ENCODE peak calls at places on chromosomes 1 and 21, in nine cellular contexts. One of them, this sample, is unnamed.

GRCh38 chr1:159923203-159924024 is 1.9 kb downstream of the TAGLN2 start:
- DNase-seq in breast epithelium: peak
- DNase-seq in CD8-positive, alpha-beta memory T cell: peak
- DNase-seq in AG20443: peak
- DNase-seq in Right ventricle myocardium superior: peak
- DNase-seq in A172: peak
- DNase-seq in smooth muscle cell of the brain vasculature: no peak
- DNase-seq in EL: peak
- DNase-seq in RPMI7951: peak
- DNase-seq in this sample: no peak

GRCh38 chr1:40783001-40783905 is at the start of gene KCNQ4:
- DNase-seq in breast epithelium: peak
- DNase-seq in CD8-positive, alpha-beta memory T cell: no peak
- DNase-seq in AG20443: peak
- DNase-seq in Right ventricle myocardium superior: peak
- DNase-seq in A172: no peak
- DNase-seq in smooth muscle cell of the brain vasculature: no peak
- DNase-seq in EL: peak
- DNase-seq in RPMI7951: no peak
- DNase-seq in this sample: no peak

GRCh38 chr1:158930504-158930903 is 848 bp upstream of the PYHIN1 start:
- DNase-seq in breast epithelium: no peak
- DNase-seq in CD8-positive, alpha-beta memory T cell: peak
- DNase-seq in AG20443: no peak
- DNase-seq in Right ventricle myocardium superior: no peak
- DNase-seq in A172: no peak
- DNase-seq in smooth muscle cell of the brain vasculature: no peak
- DNase-seq in EL: no peak
- DNase-seq in RPMI7951: no peak
- DNase-seq in this sample: no peak

GRCh38 chr1:97095764-97096163 is 374.2 kb downstream of the PTBP2 start:
- DNase-seq in breast epithelium: no peak
- DNase-seq in CD8-positive, alpha-beta memory T cell: no peak
- DNase-seq in AG20443: no peak
- DNase-seq in Right ventricle myocardium superior: no peak
- DNase-seq in A172: no peak
- DNase-seq in smooth muscle cell of the brain vasculature: no peak
- DNase-seq in EL: no peak
- DNase-seq in RPMI7951: peak
- DNase-seq in this sample: no peak

GRCh38 chr1:233172201-233172600 is 123.3 kb downstream of the PCNX2 start:
- DNase-seq in breast epithelium: no peak
- DNase-seq in CD8-positive, alpha-beta memory T cell: no peak
- DNase-seq in AG20443: no peak
- DNase-seq in Right ventricle myocardium superior: no peak
- DNase-seq in A172: peak
- DNase-seq in smooth muscle cell of the brain vasculature: peak
- DNase-seq in EL: peak
- DNase-seq in RPMI7951: peak
- DNase-seq in this sample: no peak

GRCh38 chr1:58628987-58629598 is 52.0 kb upstream of the TACSTD2 start:
- DNase-seq in breast epithelium: no peak
- DNase-seq in CD8-positive, alpha-beta memory T cell: no peak
- DNase-seq in AG20443: peak
- DNase-seq in Right ventricle myocardium superior: no peak
- DNase-seq in A172: peak
- DNase-seq in smooth muscle cell of the brain vasculature: no peak
- DNase-seq in EL: peak
- DNase-seq in RPMI7951: peak
- DNase-seq in this sample: no peak

GRCh38 chr1:26169201-26169600 is 438 bp upstream of the C1orf232 start:
- DNase-seq in breast epithelium: no peak
- DNase-seq in CD8-positive, alpha-beta memory T cell: no peak
- DNase-seq in AG20443: no peak
- DNase-seq in Right ventricle myocardium superior: no peak
- DNase-seq in A172: no peak
- DNase-seq in smooth muscle cell of the brain vasculature: no peak
- DNase-seq in EL: no peak
- DNase-seq in RPMI7951: no peak
- DNase-seq in this sample: no peak

GRCh38 chr1:172745014-172745413 is 86.1 kb downstream of the FASLG start:
- DNase-seq in breast epithelium: no peak
- DNase-seq in CD8-positive, alpha-beta memory T cell: no peak
- DNase-seq in AG20443: peak
- DNase-seq in Right ventricle myocardium superior: no peak
- DNase-seq in A172: peak
- DNase-seq in smooth muscle cell of the brain vasculature: peak
- DNase-seq in EL: peak
- DNase-seq in RPMI7951: peak
- DNase-seq in this sample: no peak

GRCh38 chr1:214548988-214549387 is 2.4 kb downstream of the PTPN14 start:
- DNase-seq in breast epithelium: peak
- DNase-seq in CD8-positive, alpha-beta memory T cell: no peak
- DNase-seq in AG20443: peak
- DNase-seq in Right ventricle myocardium superior: peak
- DNase-seq in A172: peak
- DNase-seq in smooth muscle cell of the brain vasculature: no peak
- DNase-seq in EL: peak
- DNase-seq in RPMI7951: peak
- DNase-seq in this sample: no peak

GRCh38 chr1:202807367-202807925 is 775 bp downstream of the KDM5B start:
- DNase-seq in breast epithelium: peak
- DNase-seq in CD8-positive, alpha-beta memory T cell: peak
- DNase-seq in AG20443: peak
- DNase-seq in Right ventricle myocardium superior: peak
- DNase-seq in A172: peak
- DNase-seq in smooth muscle cell of the brain vasculature: no peak
- DNase-seq in EL: peak
- DNase-seq in RPMI7951: peak
- DNase-seq in this sample: no peak

GRCh38 chr1:208939545-208940085 is 643.9 kb upstream of the CAMK1G start:
- DNase-seq in breast epithelium: no peak
- DNase-seq in CD8-positive, alpha-beta memory T cell: no peak
- DNase-seq in AG20443: no peak
- DNase-seq in Right ventricle myocardium superior: no peak
- DNase-seq in A172: no peak
- DNase-seq in smooth muscle cell of the brain vasculature: no peak
- DNase-seq in EL: no peak
- DNase-seq in RPMI7951: no peak
- DNase-seq in this sample: no peak

GRCh38 chr1:205518616-205519540 is 14.4 kb downstream of the CDK18 start:
- DNase-seq in breast epithelium: no peak
- DNase-seq in CD8-positive, alpha-beta memory T cell: no peak
- DNase-seq in AG20443: no peak
- DNase-seq in Right ventricle myocardium superior: no peak
- DNase-seq in A172: peak
- DNase-seq in smooth muscle cell of the brain vasculature: no peak
- DNase-seq in EL: no peak
- DNase-seq in RPMI7951: no peak
- DNase-seq in this sample: no peak

GRCh38 chr21:30831194-30831765 is 1.7 kb upstream of the KRTAP7-1 start:
- DNase-seq in breast epithelium: no peak
- DNase-seq in CD8-positive, alpha-beta memory T cell: peak
- DNase-seq in AG20443: no peak
- DNase-seq in Right ventricle myocardium superior: no peak
- DNase-seq in A172: peak
- DNase-seq in smooth muscle cell of the brain vasculature: no peak
- DNase-seq in EL: peak
- DNase-seq in RPMI7951: peak
- DNase-seq in this sample: no peak

GRCh38 chr1:150256549-150257341 is 829 bp upstream of the CA14 start:
- DNase-seq in breast epithelium: no peak
- DNase-seq in CD8-positive, alpha-beta memory T cell: no peak
- DNase-seq in AG20443: peak
- DNase-seq in Right ventricle myocardium superior: no peak
- DNase-seq in A172: no peak
- DNase-seq in smooth muscle cell of the brain vasculature: no peak
- DNase-seq in EL: peak
- DNase-seq in RPMI7951: no peak
- DNase-seq in this sample: no peak

GRCh38 chr1:204128964-204129896 is 22.6 kb downstream of the ETNK2 start:
- DNase-seq in breast epithelium: peak
- DNase-seq in CD8-positive, alpha-beta memory T cell: peak
- DNase-seq in AG20443: peak
- DNase-seq in Right ventricle myocardium superior: peak
- DNase-seq in A172: peak
- DNase-seq in smooth muscle cell of the brain vasculature: peak
- DNase-seq in EL: peak
- DNase-seq in RPMI7951: peak
- DNase-seq in this sample: no peak

GRCh38 chr1:172421974-172422604 is 1.6 kb downstream of the C1orf105 start:
- DNase-seq in breast epithelium: no peak
- DNase-seq in CD8-positive, alpha-beta memory T cell: no peak
- DNase-seq in AG20443: no peak
- DNase-seq in Right ventricle myocardium superior: peak
- DNase-seq in A172: no peak
- DNase-seq in smooth muscle cell of the brain vasculature: no peak
- DNase-seq in EL: no peak
- DNase-seq in RPMI7951: no peak
- DNase-seq in this sample: no peak

GRCh38 chr1:212237651-212238050 is 47.6 kb upstream of the PPP2R5A start:
- DNase-seq in breast epithelium: no peak
- DNase-seq in CD8-positive, alpha-beta memory T cell: no peak
- DNase-seq in AG20443: no peak
- DNase-seq in Right ventricle myocardium superior: no peak
- DNase-seq in A172: no peak
- DNase-seq in smooth muscle cell of the brain vasculature: no peak
- DNase-seq in EL: peak
- DNase-seq in RPMI7951: no peak
- DNase-seq in this sample: peak

GRCh38 chr1:13605159-13605558 is 21.5 kb downstream of the PDPN start:
- DNase-seq in breast epithelium: no peak
- DNase-seq in CD8-positive, alpha-beta memory T cell: no peak
- DNase-seq in AG20443: peak
- DNase-seq in Right ventricle myocardium superior: no peak
- DNase-seq in A172: no peak
- DNase-seq in smooth muscle cell of the brain vasculature: no peak
- DNase-seq in EL: no peak
- DNase-seq in RPMI7951: peak
- DNase-seq in this sample: no peak

This sample was measured in epithelial cell of prostate.